ENCODE peak calls at places on chromosomes 16 and 17, in five cellular contexts. C, F, M, V and U are unnamed samples.

GRCh38 chr16:83972256-83973008 is 4.4 kb downstream of the NECAB2 start:
- DNase-seq in C (no peak), V (no peak), M (no peak), F (no peak), U (peak; percentile 85)

GRCh38 chr16:57071840-57072541 is 20.4 kb upstream of the CPNE2 start:
- DNase-seq in C (no peak), V (no peak), F (no peak), M (no peak), U (peak; percentile 85)

GRCh38 chr17:45320349-45320930 is 3.6 kb upstream of the MAP3K14 start:
- DNase-seq in C (no peak), F (no peak), M (no peak), V (no peak), U (no peak)

GRCh38 chr16:87484487-87485331 is 8.1 kb downstream of the ZCCHC14 start:
- DNase-seq in V (no peak), C (no peak), M (no peak), F (no peak), U (no peak)

GRCh38 chr17:47694018-47694817 is at the start of gene TBKBP1:
- DNase-seq in C (peak; percentile 90), F (peak; percentile 40), M (peak; percentile 43), V (peak; percentile 79), U (peak; percentile 94)

GRCh38 chr17:38585805-38586529 is 19.8 kb downstream of the SRCIN1 start:
- DNase-seq in M (no peak), C (no peak), F (no peak), V (no peak), U (no peak)

GRCh38 chr17:32519769-32520701 is 33.2 kb downstream of the CDK5R1 start:
- DNase-seq in F (no peak), C (peak; percentile 55), M (peak; percentile 38), V (no peak), U (peak; percentile 80)

GRCh38 chr17:12463102-12463501 is 202.6 kb upstream of the MYOCD start:
- DNase-seq in V (no peak), C (no peak), M (no peak), F (no peak), U (no peak)

GRCh38 chr17:77087650-77088454 is 52.9 kb upstream of the SEC14L1 start:
- DNase-seq in M (no peak), V (no peak), C (no peak), F (no peak), U (no peak)

GRCh38 chr16:9308300-9309209 is 217.1 kb downstream of the HAPSTR1 start:
- DNase-seq in M (peak; percentile 74), C (no peak), V (no peak), F (no peak), U (no peak)

GRCh38 chr17:35543856-35544255 is 6.4 kb upstream of the SLFN12L start:
- DNase-seq in C (no peak), M (no peak), F (no peak), V (no peak), U (no peak)

GRCh38 chr16:22373662-22374310 is 633 bp downstream of the CDR2 start:
- DNase-seq in C (peak; percentile 38), F (peak; percentile 38), V (peak; percentile 73), M (peak; percentile 52), U (no peak)

GRCh38 chr16:49603956-49604355 is 230.4 kb downstream of the C16orf78 start:
- DNase-seq in M (no peak), F (no peak), C (peak; percentile 21), V (no peak), U (peak; percentile 65)

GRCh38 chr17:40124279-40125141 is 2.7 kb downstream of the MSL1 start:
- DNase-seq in V (no peak), F (no peak), M (no peak), C (no peak), U (peak; percentile 73)

GRCh38 chr16:68800257-68800875 is 43.0 kb upstream of the TANGO6 start:
- DNase-seq in M (peak; percentile 65), F (no peak), V (no peak), C (peak; percentile 83), U (no peak)

GRCh38 chr17:78624461-78625216 is 47.4 kb upstream of the DNAH17 start:
- DNase-seq in M (no peak), F (no peak), V (no peak), C (no peak), U (no peak)

GRCh38 chr16:88331989-88332920 is 50.5 kb upstream of the ZNF469 start:
- DNase-seq in M (peak; percentile 35), F (peak; percentile 89), V (peak; percentile 91), C (no peak), U (peak; percentile 99)

GRCh38 chr17:45241315-45242011 is 19.8 kb downstream of the FMNL1 start:
- DNase-seq in F (no peak), C (peak; percentile 77), M (no peak), V (no peak), U (no peak)

GRCh38 chr17:33112763-33113162 is 121.1 kb downstream of the SPACA3 start:
- DNase-seq in V (no peak), F (no peak), M (no peak), C (no peak), U (peak; percentile 68)

DNA sequence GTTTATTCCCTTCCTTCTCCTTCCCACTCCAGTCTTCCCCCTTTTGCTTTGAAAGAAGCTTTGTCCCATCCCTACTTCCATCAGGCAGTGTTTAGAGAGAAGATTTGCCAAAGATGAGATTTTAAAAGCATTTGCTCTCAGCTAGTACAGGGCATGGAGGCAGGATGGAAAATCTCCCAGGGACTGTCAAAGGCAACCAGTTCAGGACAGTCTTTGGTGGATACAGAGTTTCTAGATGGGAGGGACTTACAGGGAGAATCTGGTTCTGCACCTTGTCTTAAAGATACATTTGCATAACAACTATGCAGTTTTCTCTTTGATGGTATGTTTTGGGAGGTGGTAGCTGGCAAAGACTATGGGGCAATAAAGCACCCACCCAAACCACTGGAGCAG is 26.2 kb downstream of the CHD9 start:
- DNase-seq in C (no peak), M (no peak), F (no peak), V (no peak), U (no peak)
- H3K4me1 ChIP-seq in C (peaks cover 19% of the 10 kb centered on the region), M (peaks cover 11% of the 10 kb centered on the region), F (peaks cover 12% of the 10 kb centered on the region), V (peaks cover 50% of the 10 kb centered on the region), U (peaks cover 20% of the 10 kb centered on the region)

DNA sequence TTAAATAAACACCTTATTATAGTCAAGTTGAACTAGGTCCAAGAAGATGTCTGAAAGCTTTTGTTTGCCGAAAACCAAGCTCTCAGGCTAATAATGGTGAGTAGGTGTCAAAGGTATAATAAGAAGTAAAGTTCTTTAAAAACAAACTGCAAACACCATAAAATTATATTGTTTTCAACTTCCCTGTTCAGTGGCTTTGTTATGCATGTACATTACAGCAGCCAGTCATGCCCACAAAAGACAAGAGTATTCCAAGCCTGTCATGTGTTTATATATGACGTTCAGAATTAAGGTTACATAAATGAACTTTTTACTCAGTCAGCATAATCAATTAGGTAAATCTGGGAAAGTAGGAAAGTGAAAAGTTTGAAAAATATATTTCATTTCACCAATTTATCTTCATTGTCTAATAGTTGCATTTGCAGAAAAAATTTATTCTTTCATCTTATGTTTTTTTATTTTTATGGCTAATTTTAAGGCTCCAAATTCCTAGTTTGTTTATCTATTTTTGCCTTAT is 928.7 kb upstream of the SOX9 start:
- DNase-seq in C (no peak), V (no peak), M (no peak), F (no peak), U (no peak)
- TF ChIP-seq CTCF in C (no peak), V (no peak), M (no peak), F (no peak), U (no peak)

GRCh38 chr16:11562941-11563340 is 23.8 kb downstream of the LITAF start:
- DNase-seq in M (no peak), F (no peak), V (peak; percentile 6), C (no peak), U (no peak)
- H3K4me1 ChIP-seq in M (no peaks in the 10 kb centered on the region), F (no peaks in the 10 kb centered on the region), V (peaks cover 7% of the 10 kb centered on the region), C (peaks cover 5% of the 10 kb centered on the region), U (peaks cover 13% of the 10 kb centered on the region)

GRCh38 chr17:17313350-17313991 is 10.3 kb downstream of the NT5M start:
- DNase-seq in F (no peak), M (peak; percentile 70), C (peak; percentile 91), V (peak; percentile 64), U (peak; percentile 80)
- TF ChIP-seq CTCF in F (peak; percentile 19), M (peak; percentile 56), C (peak; percentile 74), V (peak; percentile 44), U (peak; percentile 37)

GRCh38 chr16:28193530-28194423 is 18.0 kb downstream of the XPO6 start:
- DNase-seq in C (no peak), V (no peak), M (no peak), F (no peak), U (no peak)
- H3K4me1 ChIP-seq in C (peaks cover 10% of the 10 kb centered on the region), V (peaks cover 9% of the 10 kb centered on the region), M (no peaks in the 10 kb centered on the region), F (no peaks in the 10 kb centered on the region), U (peaks cover 46% of the 10 kb centered on the region)